ENCODE peak calls at places on chromosomes 7 and 10, in seven cellular contexts. I is epithelial cell of esophagus, O is cardiac fibroblast, V is Peyer's patch, L is spleen, F is fibroblast of pulmonary artery, Q is A673. N is an unnamed sample.

GRCh38 chr7:132557489-132558044 is 18.7 kb downstream of the PLXNA4 start:
- DNase-seq in I (no peak), O (peak; percentile 25), V (no peak), L (no peak), F (peak; percentile 44), Q (peak; percentile 50), N (no peak)

GRCh38 chr7:2037301-2037804 is 195.4 kb downstream of the MAD1L1 start:
- DNase-seq in I (no peak), O (no peak), V (peak; percentile 34), L (peak; percentile 62), F (no peak), Q (no peak), N (no peak)

GRCh38 chr10:106582291-106582690 is 582.2 kb downstream of the SORCS1 start:
- DNase-seq in I (peak; percentile 47), O (peak; percentile 67), V (no peak), L (no peak), F (peak; percentile 46), Q (peak; percentile 80), N (peak; percentile 31)

GRCh38 chr7:134324107-134324506 is 7.4 kb upstream of the SLC35B4 start:
- DNase-seq in I (no peak), O (no peak), V (no peak), L (no peak), F (no peak), Q (no peak), N (no peak)

GRCh38 chr7:39919646-39920045 is 30.4 kb upstream of the CDK13 start:
- DNase-seq in I (no peak), O (no peak), V (no peak), L (no peak), F (no peak), Q (no peak), N (no peak)

GRCh38 chr7:50860174-50860573 is 77.5 kb upstream of the GRB10 start:
- DNase-seq in I (no peak), O (no peak), V (no peak), L (no peak), F (no peak), Q (no peak), N (no peak)

GRCh38 chr7:151756076-151756731 is 120.7 kb downstream of the PRKAG2 start:
- DNase-seq in I (peak; percentile 54), O (peak; percentile 64), V (no peak), L (no peak), F (peak; percentile 39), Q (no peak), N (peak; percentile 47)

GRCh38 chr10:47225186-47225927 is 74.6 kb upstream of the GDF10 start:
- DNase-seq in I (no peak), O (no peak), V (no peak), L (no peak), F (no peak), Q (no peak), N (no peak)

GRCh38 chr7:152504816-152505215 is 69.0 kb upstream of the KMT2C start:
- DNase-seq in I (no peak), O (no peak), V (no peak), L (peak; percentile 52), F (no peak), Q (no peak), N (no peak)

GRCh38 chr7:143882611-143883078 is 19.3 kb downstream of the TCAF1 start:
- DNase-seq in I (peak; percentile 40), O (peak; percentile 51), V (peak; percentile 61), L (peak; percentile 79), F (peak; percentile 69), Q (peak; percentile 89), N (no peak)

GRCh38 chr10:78451592-78451991 is 417.9 kb downstream of the RPS24 start:
- DNase-seq in I (no peak), O (no peak), V (no peak), L (peak; percentile 59), F (peak; percentile 37), Q (peak; percentile 93), N (no peak)

GRCh38 chr7:2042650-2043049 is 190.1 kb downstream of the MAD1L1 start:
- DNase-seq in I (no peak), O (no peak), V (peak; percentile 34), L (peak; percentile 56), F (no peak), Q (no peak), N (no peak)

GRCh38 chr10:59585046-59585700 is 124.5 kb downstream of the SLC16A9 start:
- DNase-seq in I (peak; percentile 36), O (peak; percentile 79), V (no peak), L (no peak), F (peak; percentile 36), Q (no peak), N (peak; percentile 44)

GRCh38 chr7:75813084-75813483 is 522 bp downstream of the CCL24 start:
- DNase-seq in I (no peak), O (no peak), V (no peak), L (no peak), F (no peak), Q (no peak), N (no peak)

GRCh38 chr7:131235489-131236317 is 92.0 kb upstream of the MKLN1 start:
- DNase-seq in I (peak; percentile 94), O (peak; percentile 100), V (no peak), L (no peak), F (peak; percentile 100), Q (peak; percentile 56), N (peak; percentile 98)

GRCh38 chr10:77456414-77456813 is 181.2 kb downstream of the KCNMA1 start:
- DNase-seq in I (no peak), O (no peak), V (peak; percentile 64), L (no peak), F (no peak), Q (no peak), N (no peak)

GRCh38 chr7:2431260-2431867 is 28.0 kb downstream of the CHST12 start:
- DNase-seq in I (no peak), O (no peak), V (no peak), L (no peak), F (peak; percentile 6), Q (peak; percentile 34), N (no peak)

GRCh38 chr7:12385364-12385786 is 18.3 kb downstream of the VWDE start:
- DNase-seq in I (no peak), O (no peak), V (no peak), L (no peak), F (no peak), Q (no peak), N (no peak)

GRCh38 chr10:100709146-100709545 is 36.2 kb upstream of the PAX2 start:
- DNase-seq in I (no peak), O (no peak), V (no peak), L (peak; percentile 51), F (no peak), Q (no peak), N (no peak)

GRCh38 chr10:44986670-44987069 is 8.1 kb upstream of the DEPP1 start:
- DNase-seq in I (no peak), O (no peak), V (no peak), L (no peak), F (peak; percentile 61), Q (no peak), N (no peak)

GRCh38 chr10:75099952-75100763 is 11.3 kb upstream of the SAMD8 start:
- DNase-seq in I (peak; percentile 70), O (peak; percentile 71), V (peak; percentile 86), L (peak; percentile 95), F (peak; percentile 72), Q (peak; percentile 80), N (peak; percentile 37)

GRCh38 chr10:119650692-119651513 is at the start of gene BAG3:
- DNase-seq in I (peak; percentile 88), O (peak; percentile 96), V (peak; percentile 92), L (peak; percentile 95), F (peak; percentile 95), Q (peak; percentile 84), N (peak; percentile 78)

DNA sequence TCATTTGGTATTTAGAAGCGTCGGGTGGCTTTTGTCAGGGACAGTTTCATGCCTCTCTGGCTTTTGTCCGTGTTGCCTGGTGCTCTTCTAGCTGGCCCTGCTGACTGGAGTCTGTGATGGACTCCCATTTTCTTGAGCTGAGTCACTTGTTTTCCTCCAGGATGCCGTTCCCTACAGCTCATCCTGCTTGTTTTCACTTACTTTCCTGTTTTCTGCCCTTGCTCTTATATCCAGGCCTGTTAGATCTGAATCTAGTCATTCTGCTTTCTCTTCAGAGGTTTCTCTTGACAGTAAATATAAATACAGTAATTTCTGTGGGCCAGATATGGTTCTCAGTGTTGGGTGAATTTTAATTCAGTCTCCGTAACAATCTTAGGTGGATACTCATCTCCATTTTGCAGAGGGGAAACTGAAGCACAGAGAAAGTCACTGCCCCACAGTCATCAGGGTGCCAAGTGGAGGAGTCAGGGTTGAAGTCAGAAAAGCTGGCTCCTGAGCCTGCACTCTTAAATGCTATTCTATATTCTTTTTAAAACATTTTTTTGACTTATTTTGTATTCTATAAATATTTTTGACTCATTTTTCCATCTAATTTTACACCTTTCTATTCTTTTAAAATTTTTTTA is 85.4 kb downstream of the CCNY start:
- DNase-seq in I (peak; percentile 91), O (peak; percentile 94), V (no peak), L (no peak), F (peak; percentile 91), Q (no peak), N (peak; percentile 86)
- H3K4me3 ChIP-seq in I (no peak overlapping the region), O (peak overlapping the region; percentile 2), V (no peak overlapping the region), L (no peak overlapping the region), F (peak overlapping the region; percentile 17), Q (no peak overlapping the region), N (no peak overlapping the region)

DNA sequence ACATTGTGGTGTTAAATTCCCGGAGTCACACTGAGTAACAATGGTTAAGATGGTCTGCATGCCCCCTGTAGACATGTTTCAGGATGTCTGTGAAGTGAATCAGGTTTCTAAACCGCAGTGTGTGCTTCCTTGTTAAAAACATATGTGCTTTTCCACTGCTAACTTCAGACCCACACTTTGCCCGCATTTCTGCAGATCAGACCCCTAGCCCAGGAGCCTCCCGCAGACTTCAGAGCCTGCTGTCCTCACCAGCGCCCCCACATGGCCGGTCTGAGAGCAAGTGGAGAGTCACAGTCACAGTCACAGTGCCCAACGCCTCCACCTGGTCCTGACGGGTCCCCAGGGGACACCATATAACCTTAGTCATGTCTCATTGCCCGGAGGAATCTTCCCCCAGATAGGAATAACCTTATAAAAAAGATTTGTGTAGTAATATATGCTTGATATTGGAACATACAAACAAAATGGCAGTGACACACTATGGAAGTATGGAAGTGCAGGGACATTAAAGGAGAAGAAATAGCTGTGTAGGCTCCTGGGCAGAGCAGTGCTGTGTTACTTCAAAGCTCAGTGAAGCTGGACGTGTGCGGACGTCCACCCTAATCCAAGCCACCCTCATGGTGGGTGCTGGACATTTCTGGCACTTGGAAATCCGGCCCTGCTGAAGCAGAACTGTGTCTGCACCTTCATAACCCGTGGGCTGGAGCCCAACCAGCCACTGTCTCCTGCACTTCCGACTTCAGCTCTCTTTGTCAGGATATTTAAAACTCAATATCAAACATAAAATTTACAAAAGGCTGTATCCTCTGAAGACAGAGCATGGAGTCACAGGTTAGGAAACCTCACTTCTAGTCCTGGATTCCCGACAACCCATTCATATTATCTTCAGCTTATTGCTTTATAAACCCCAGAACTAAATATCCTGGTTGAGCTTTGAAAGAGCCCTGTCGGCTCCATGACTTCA is 29.0 kb downstream of the GSTO2 start:
- DNase-seq in I (no peak), O (peak; percentile 74), V (no peak), L (no peak), F (peak; percentile 59), Q (peak; percentile 60), N (no peak)
- TF ChIP-seq CTCF in I (peak; percentile 54), O (peak; percentile 73), V (no peak), L (no peak), F (peak; percentile 60), Q (peak; percentile 74), N (peak; percentile 56)

GRCh38 chr7:14377646-14378266 is 388.3 kb upstream of the ETV1 start:
- DNase-seq in I (no peak), O (peak; percentile 87), V (no peak), L (no peak), F (peak; percentile 79), Q (no peak), N (no peak)
- H3K4me3 ChIP-seq in I (no peak overlapping the region), O (no peak overlapping the region), V (no peak overlapping the region), L (no peak overlapping the region), F (no peak overlapping the region), Q (no peak overlapping the region), N (no peak overlapping the region)

GRCh38 chr10:36683421-36683820 is 442.0 kb upstream of the ANKRD30A start:
- DNase-seq in I (no peak), O (no peak), V (no peak), L (no peak), F (no peak), Q (no peak), N (no peak)
- TF ChIP-seq CTCF in I (no peak), O (no peak), V (no peak), L (no peak), F (no peak), Q (no peak), N (no peak)